ENCODE peak calls at places on chromosomes 11 and 22, in six cellular contexts. E, B, W, S, O and U are unnamed samples.

GRCh38 chr11:81359476-81359875 is 1374.2 kb downstream of the FAM181B start:
- DNase-seq in B (no peak), O (no peak), S (peak; percentile 45), W (no peak), E (no peak), U (no peak)

GRCh38 chr22:17257578-17257977 is 38.3 kb upstream of the ADA2 start:
- DNase-seq in O (no peak), B (no peak), S (no peak), E (no peak), W (no peak), U (no peak)

GRCh38 chr11:111148953-111149352 is 96.6 kb upstream of the POU2AF2 start:
- DNase-seq in E (no peak), S (no peak), W (peak; percentile 1), O (no peak), B (no peak), U (peak; percentile 37)

GRCh38 chr11:66278396-66279091 is 569 bp downstream of the CNIH2 start:
- DNase-seq in S (peak; percentile 71), B (no peak), W (peak; percentile 52), O (no peak), E (no peak), U (no peak)

GRCh38 chr11:36041988-36042606 is 98.2 kb downstream of the LDLRAD3 start:
- DNase-seq in S (no peak), W (no peak), E (no peak), O (no peak), B (no peak), U (no peak)

GRCh38 chr11:120337133-120337895 is 1.1 kb downstream of the ARHGEF12 start:
- DNase-seq in S (peak; percentile 57), B (no peak), W (peak; percentile 61), E (peak; percentile 31), O (peak; percentile 23), U (no peak)

GRCh38 chr11:10386861-10387208 is 68.2 kb upstream of the AMPD3 start:
- DNase-seq in W (no peak), S (no peak), B (no peak), E (no peak), O (no peak), U (no peak)

GRCh38 chr22:43883719-43884415 is 7.9 kb downstream of the PNPLA5 start:
- DNase-seq in E (peak; percentile 27), O (no peak), B (no peak), S (no peak), W (no peak), U (no peak)

GRCh38 chr22:26615149-26615548 is 2.7 kb downstream of the CRYBB1 start:
- DNase-seq in B (no peak), S (no peak), W (no peak), E (no peak), O (no peak), U (no peak)

GRCh38 chr11:568306-569259 is 7.7 kb upstream of the PHRF1 start:
- DNase-seq in W (peak; percentile 87), E (peak; percentile 96), B (peak; percentile 67), S (peak; percentile 94), O (peak; percentile 97), U (peak; percentile 89)

GRCh38 chr11:567036-567628 is 6.4 kb downstream of the RASSF7 start:
- DNase-seq in E (no peak), O (no peak), B (no peak), S (no peak), W (no peak), U (no peak)

GRCh38 chr11:567629-568258 is 7.0 kb downstream of the RASSF7 start:
- DNase-seq in E (no peak), S (no peak), B (no peak), W (no peak), O (no peak), U (no peak)

GRCh38 chr11:571802-572185 is 4.5 kb upstream of the PHRF1 start:
- DNase-seq in E (no peak), O (no peak), B (no peak), W (no peak), S (no peak), U (no peak)

GRCh38 chr11:569273-569885 is 6.9 kb upstream of the PHRF1 start:
- DNase-seq in B (no peak), O (no peak), S (no peak), W (no peak), E (no peak), U (no peak)
- H2AK5ac ChIP-seq in B (no peak overlapping the region), O (peak overlapping the region; percentile 100), S (no peak overlapping the region), W (peak overlapping the region; percentile 69), E (no peak overlapping the region), U (peak overlapping the region; percentile 80)

GRCh38 chr11:1979607-1980006 is 18.0 kb downstream of the H19 start:
- DNase-seq in B (no peak), S (no peak), E (no peak), O (no peak), W (no peak), U (no peak)

GRCh38 chr11:1982908-1983600 is 14.6 kb downstream of the H19 start:
- DNase-seq in E (no peak), W (no peak), B (no peak), S (no peak), O (no peak), U (no peak)

GRCh38 chr11:1987024-1987423 is 10.6 kb downstream of the H19 start:
- DNase-seq in W (no peak), S (no peak), O (no peak), B (no peak), E (no peak), U (no peak)

GRCh38 chr11:1988174-1988573 is 9.5 kb downstream of the H19 start:
- DNase-seq in O (no peak), B (no peak), W (no peak), S (no peak), E (no peak), U (no peak)

GRCh38 chr11:1983601-1983961 is 14.1 kb downstream of the H19 start:
- DNase-seq in W (no peak), E (no peak), S (no peak), O (no peak), B (no peak), U (no peak)
- H2AK5ac ChIP-seq in W (no peak overlapping the region), E (no peak overlapping the region), S (no peak overlapping the region), O (no peak overlapping the region), B (no peak overlapping the region), U (no peak overlapping the region)

DNA sequence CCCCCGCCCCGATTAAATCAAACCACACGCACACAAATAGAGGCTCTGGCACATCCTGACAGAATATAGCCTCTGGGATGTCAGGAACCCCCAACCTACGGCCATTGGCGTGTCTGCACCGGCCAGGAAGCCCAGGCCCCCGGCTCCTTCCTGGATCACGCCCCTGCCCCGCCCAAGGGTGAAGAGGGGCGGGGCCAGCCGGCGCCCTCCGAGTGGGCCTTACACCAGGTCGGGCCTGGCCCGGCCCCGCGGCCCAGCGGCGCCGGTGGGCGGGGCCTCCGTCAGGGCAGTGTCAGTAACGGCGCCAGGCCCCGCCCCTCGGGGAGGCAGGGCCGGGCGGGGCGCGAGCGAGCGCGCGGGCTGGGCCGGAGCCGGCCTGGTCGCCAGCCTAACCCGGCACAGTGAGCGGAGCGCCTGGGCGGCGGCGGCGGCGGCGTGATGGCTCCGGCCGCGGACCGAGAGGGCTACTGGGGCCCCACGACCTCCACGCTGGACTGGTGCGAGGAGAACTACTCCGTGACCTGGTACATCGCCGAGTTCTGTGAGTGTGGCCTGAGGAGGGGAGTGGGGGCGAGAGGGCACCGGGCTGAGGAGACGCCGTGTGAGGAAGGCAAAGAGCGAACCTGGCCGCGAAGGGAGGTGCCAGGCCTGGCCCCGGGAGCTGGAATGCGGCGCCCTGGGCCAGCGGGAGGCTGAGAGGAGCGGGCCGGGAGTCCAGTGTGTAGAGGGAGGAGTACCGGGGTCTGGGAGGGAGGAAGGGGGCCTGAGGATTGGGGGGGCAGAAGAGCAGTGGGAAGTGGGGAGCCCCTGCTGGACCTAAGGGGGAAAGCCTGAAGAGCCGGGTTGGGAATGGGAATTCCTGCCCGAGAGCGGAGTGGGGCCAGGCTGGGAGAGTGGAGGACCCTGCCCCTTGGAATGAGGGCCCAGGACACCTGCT is at the start of gene ACER3:
- DNase-seq in O (peak; percentile 92), S (peak; percentile 96), W (peak; percentile 83), B (peak; percentile 80), E (peak; percentile 94), U (peak; percentile 78)
- H2AK5ac ChIP-seq in O (peak within 1 kb of the TSS; percentile 84), S (no peak within 1 kb of the TSS), W (peak within 1 kb of the TSS; percentile 42), B (peak within 1 kb of the TSS; percentile 67), E (no peak within 1 kb of the TSS), U (peak within 1 kb of the TSS; percentile 71)

DNA sequence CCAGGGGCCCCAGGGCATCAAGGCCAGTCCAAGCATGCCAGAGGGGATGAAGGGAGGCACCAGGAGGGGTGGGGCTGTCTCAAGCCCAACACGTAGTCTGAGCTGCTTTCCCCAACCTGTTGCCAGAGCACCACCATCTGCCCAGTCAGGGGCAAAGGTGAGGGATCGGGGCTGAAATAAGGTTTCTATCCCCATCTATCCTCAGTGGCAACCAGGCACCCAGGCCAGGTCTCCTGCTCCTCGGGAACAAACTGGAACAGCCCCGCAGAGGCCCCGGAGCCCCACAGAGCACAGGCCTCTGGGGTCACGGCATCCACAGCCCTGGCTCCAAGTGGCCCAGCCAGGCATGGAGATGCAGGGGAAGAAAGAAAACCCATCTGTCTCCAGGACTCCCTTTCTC is 19.3 kb downstream of the STARD10 start:
- DNase-seq in B (no peak), O (no peak), S (no peak), W (no peak), E (no peak), U (no peak)
- H2AK5ac ChIP-seq in B (no peak overlapping the region), O (no peak overlapping the region), S (no peak overlapping the region), W (peak overlapping the region; percentile 9), E (no peak overlapping the region), U (no peak overlapping the region)

GRCh38 chr11:128388182-128388815 is 199.1 kb downstream of the ETS1 start:
- DNase-seq in W (no peak), B (no peak), S (no peak), O (no peak), E (no peak), U (no peak)
- H2AK5ac ChIP-seq in W (no peak overlapping the region), B (no peak overlapping the region), S (no peak overlapping the region), O (no peak overlapping the region), E (no peak overlapping the region), U (no peak overlapping the region)

GRCh38 chr11:46121328-46121723 is at the start of gene PHF21A:
- DNase-seq in B (peak; percentile 64), W (peak; percentile 96), E (peak; percentile 92), S (peak; percentile 96), O (peak; percentile 88), U (peak; percentile 93)
- H2AK5ac ChIP-seq in B (no peak within 1 kb of the TSS), W (no peak within 1 kb of the TSS), E (no peak within 1 kb of the TSS), S (no peak within 1 kb of the TSS), O (peak within 1 kb of the TSS; percentile 23), U (peak within 1 kb of the TSS; percentile 74)

GRCh38 chr11:48049036-48049435 is 68.7 kb downstream of the PTPRJ start:
- DNase-seq in E (no peak), O (no peak), B (no peak), W (no peak), S (no peak), U (no peak)
- H2AK5ac ChIP-seq in E (no peak overlapping the region), O (no peak overlapping the region), B (peak overlapping the region; percentile 11), W (peak overlapping the region; percentile 40), S (no peak overlapping the region), U (peak overlapping the region; percentile 26)

GRCh38 chr11:61780581-61781162 is 11.7 kb downstream of the TMEM258 start:
- DNase-seq in E (no peak), S (no peak), B (no peak), W (no peak), O (no peak), U (no peak)
- H2AK5ac ChIP-seq in E (no peak overlapping the region), S (no peak overlapping the region), B (no peak overlapping the region), W (no peak overlapping the region), O (peak overlapping the region; percentile 40), U (no peak overlapping the region)